ENCODE peak calls at places on chromosomes 12 and 14, in four cellular contexts. J is activated gamma-delta T cell treated with Interleukin-2 at 50 U/mL for 16 hours, R is ovary, S is AG08396. A is an unnamed sample.

GRCh38 chr12:21165048-21165447 is 34.1 kb downstream of the SLCO1B1 start:
- DNase-seq in J (no peak), R (no peak), S (no peak), A (no peak)

GRCh38 chr12:88639361-88639760 is 59.1 kb upstream of the KITLG start:
- DNase-seq in J (no peak), S (no peak), R (no peak), A (no peak)

GRCh38 chr12:12749433-12749832 is 32.3 kb downstream of the CDKN1B start:
- DNase-seq in J (no peak), S (peak; percentile 31), R (peak; percentile 68), A (no peak)

GRCh38 chr14:89425931-89426330 is 8.9 kb upstream of the FOXN3 start:
- DNase-seq in J (no peak), S (peak; percentile 80), R (no peak), A (no peak)

GRCh38 chr12:108442077-108442476 is 73.0 kb upstream of the FICD start:
- DNase-seq in R (no peak), J (no peak), S (no peak), A (no peak)

GRCh38 chr14:93527076-93527692 is 96.4 kb downstream of the UNC79 start:
- DNase-seq in R (no peak), J (no peak), S (no peak), A (no peak)

GRCh38 chr14:67934087-67934486 is 114.5 kb downstream of the RAD51B start:
- DNase-seq in S (peak; percentile 65), J (no peak), R (no peak), A (peak; percentile 70)

GRCh38 chr12:115983226-115983798 is 294.2 kb downstream of the MED13L start:
- DNase-seq in J (no peak), R (no peak), S (no peak), A (no peak)

GRCh38 chr12:104460041-104460757 is 3.5 kb downstream of the CHST11 start:
- DNase-seq in S (no peak), R (no peak), J (no peak), A (no peak)